ENCODE peak calls at places on chromosome 6, in four cellular contexts. C, G, P and H are unnamed samples.

GRCh38 chr6:126804255-126805064 is 314.0 kb upstream of the RSPO3 start:
- DNase-seq in G (peak; percentile 5), P (no peak), C (no peak), H (peak; percentile 4)

GRCh38 chr6:11710221-11710836 is 68.3 kb downstream of the ADTRP start:
- DNase-seq in C (no peak), G (no peak), P (no peak), H (no peak)

GRCh38 chr6:7991992-7992815 is 72.0 kb downstream of the BLOC1S5 start:
- DNase-seq in G (no peak), C (no peak), P (peak; percentile 22), H (peak; percentile 53)

GRCh38 chr6:11891547-11891946 is 112.9 kb upstream of the ADTRP start:
- DNase-seq in G (no peak), P (no peak), C (no peak), H (no peak)

GRCh38 chr6:157150076-157150475 is 173.2 kb downstream of the TMEM242 start:
- DNase-seq in G (no peak), P (no peak), C (no peak), H (no peak)

GRCh38 chr6:139545474-139546116 is 171.1 kb upstream of the CITED2 start:
- DNase-seq in G (no peak), C (no peak), P (no peak), H (no peak)

GRCh38 chr6:35725721-35726438 is 11.0 kb upstream of the ARMC12 start:
- DNase-seq in G (peak; percentile 78), P (peak; percentile 75), C (peak; percentile 69), H (no peak)

GRCh38 chr6:73878403-73878802 is 182.4 kb downstream of the CD109 start:
- DNase-seq in P (no peak), C (no peak), G (no peak), H (no peak)

GRCh38 chr6:16486661-16487060 is 248.3 kb downstream of the GMPR start:
- DNase-seq in C (no peak), G (no peak), P (no peak), H (no peak)

GRCh38 chr6:43277643-43278523 is 20.2 kb upstream of the SLC22A7 start:
- DNase-seq in P (no peak), C (peak; percentile 86), G (no peak), H (no peak)

GRCh38 chr6:39937686-39938333 is 3.5 kb upstream of the MOCS1 start:
- DNase-seq in P (no peak), G (no peak), C (no peak), H (no peak)

GRCh38 chr6:128655978-128656498 is 135.6 kb upstream of the PTPRK start:
- DNase-seq in G (no peak), C (no peak), P (no peak), H (no peak)

GRCh38 chr6:41367700-41368099 is 32.3 kb downstream of the NCR2 start:
- DNase-seq in P (peak; percentile 28), C (no peak), G (peak; percentile 34), H (no peak)

GRCh38 chr6:50850860-50851259 is 32.2 kb downstream of the TFAP2B start:
- DNase-seq in G (no peak), C (no peak), P (no peak), H (no peak)

GRCh38 chr6:122400467-122401089 is 1.1 kb downstream of the HSF2 start:
- DNase-seq in P (no peak), C (no peak), G (no peak), H (no peak)

GRCh38 chr6:3646616-3647362 is 104.7 kb downstream of the PXDC1 start:
- DNase-seq in C (no peak), G (no peak), P (no peak), H (no peak)

GRCh38 chr6:116352515-116353471 is 18.0 kb upstream of the DSE start:
- DNase-seq in C (no peak), G (no peak), P (no peak), H (no peak)

GRCh38 chr6:152273002-152273401 is 364.2 kb downstream of the SYNE1 start:
- DNase-seq in P (no peak), G (no peak), C (no peak), H (no peak)

GRCh38 chr6:121858310-121858709 is 422.9 kb downstream of the GJA1 start:
- DNase-seq in P (no peak), G (no peak), C (no peak), H (no peak)

GRCh38 chr6:11770546-11771466 is 7.8 kb downstream of the ADTRP start:
- DNase-seq in C (peak; percentile 73), G (peak; percentile 53), P (peak; percentile 89), H (no peak)

GRCh38 chr6:52566853-52567279 is 10.0 kb downstream of the TRAM2 start:
- DNase-seq in G (no peak), P (no peak), C (no peak), H (no peak)

GRCh38 chr6:63560806-63561672 is 11.2 kb upstream of the LOC128125822 start:
- DNase-seq in P (no peak), C (no peak), G (no peak), H (no peak)

GRCh38 chr6:34525431-34526175 is 30.5 kb downstream of the SPDEF start:
- DNase-seq in P (no peak), C (no peak), G (no peak), H (no peak)

GRCh38 chr6:166786704-166787293 is 159.7 kb upstream of the RPS6KA2 start:
- DNase-seq in G (peak; percentile 51), P (no peak), C (no peak), H (peak; percentile 40)

DNA sequence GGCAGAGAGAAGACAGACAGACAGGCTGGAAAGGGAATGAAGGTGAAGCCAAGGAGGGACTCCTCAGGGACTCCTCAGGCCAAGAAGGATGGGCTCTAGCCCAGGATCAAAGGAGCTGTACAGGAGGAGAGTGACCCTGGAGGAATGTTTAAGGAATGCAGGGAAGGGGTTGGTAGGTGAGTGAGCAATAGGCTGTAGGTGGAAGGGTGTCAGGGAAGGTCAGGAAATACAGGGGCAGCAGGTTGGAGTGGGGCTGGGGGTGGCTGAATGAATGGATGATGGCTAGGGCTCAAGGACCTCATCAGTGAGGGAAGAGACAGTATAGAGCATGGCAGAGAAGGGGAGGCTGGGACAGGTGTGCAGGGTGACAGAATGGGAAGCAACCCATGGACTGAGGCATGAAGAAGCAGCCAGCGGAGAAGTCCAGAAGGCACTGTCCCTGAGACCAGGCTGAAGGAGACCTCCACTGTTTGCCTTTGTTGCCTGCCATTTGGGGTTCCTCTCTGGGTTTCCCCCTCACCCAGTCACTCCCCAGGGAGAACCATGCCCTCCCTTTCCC is 13.2 kb downstream of the SYNGAP1 start:
- DNase-seq in G (no peak), C (no peak), P (no peak), H (no peak)
- H3K4me3 ChIP-seq in G (no peak overlapping the region), C (no peak overlapping the region), P (no peak overlapping the region), H (no peak overlapping the region)

GRCh38 chr6:134317471-134318131 is at the start of gene SGK1:
- DNase-seq in G (peak; percentile 9), P (no peak), C (no peak), H (no peak)
- TF ChIP-seq CTCF in G (no peak), P (peak; percentile 14), C (no peak), H (no peak)

GRCh38 chr6:55868910-55869479 is 6.4 kb downstream of the BMP5 start:
- DNase-seq in C (no peak), P (no peak), G (peak; percentile 15), H (peak; percentile 22)

GRCh38 chr6:55875420-55875819 is at the start of gene BMP5:
- DNase-seq in P (no peak), G (no peak), C (no peak), H (no peak)

GRCh38 chr6:55869731-55870130 is 5.7 kb downstream of the BMP5 start:
- DNase-seq in G (no peak), P (no peak), C (no peak), H (no peak)

GRCh38 chr6:55874309-55874708 is 1.1 kb downstream of the BMP5 start:
- DNase-seq in P (no peak), C (no peak), G (no peak), H (no peak)
- H3K4me3 ChIP-seq in P (peak overlapping the region; percentile 51), C (peak overlapping the region; percentile 6), G (peak overlapping the region; percentile 6), H (no peak overlapping the region)

GRCh38 chr6:68575765-68576439 is 59.2 kb upstream of the ADGRB3 start:
- DNase-seq in G (no peak), P (no peak), C (no peak), H (no peak)

GRCh38 chr6:68572975-68573374 is 62.1 kb upstream of the ADGRB3 start:
- DNase-seq in C (no peak), P (no peak), G (no peak), H (no peak)

DNA sequence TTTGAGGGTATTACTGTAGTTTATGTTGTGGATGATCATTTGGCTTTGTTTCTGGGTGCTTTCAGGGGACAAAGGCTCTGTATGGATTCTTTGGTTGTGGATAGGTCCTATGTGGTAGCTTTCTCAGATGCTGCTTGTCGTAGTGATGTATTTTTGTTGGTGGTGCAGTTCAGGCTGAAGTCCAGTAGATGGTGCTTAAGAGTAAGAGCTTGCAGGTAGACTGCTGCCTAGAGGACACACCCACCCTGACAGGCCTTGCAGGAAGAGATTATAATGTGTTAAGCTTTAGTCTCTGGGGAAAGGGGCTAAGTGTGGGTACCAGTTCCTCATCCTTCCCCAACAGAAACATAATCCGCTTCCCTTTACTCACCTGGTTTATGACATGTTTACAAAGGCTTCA is 62.6 kb upstream of the ADGRB3 start:
- DNase-seq in G (no peak), C (no peak), P (no peak), H (peak; percentile 35)
- TF ChIP-seq CTCF in G (no peak), C (peak; percentile 34), P (peak; percentile 9), H (peak; percentile 84)

DNA sequence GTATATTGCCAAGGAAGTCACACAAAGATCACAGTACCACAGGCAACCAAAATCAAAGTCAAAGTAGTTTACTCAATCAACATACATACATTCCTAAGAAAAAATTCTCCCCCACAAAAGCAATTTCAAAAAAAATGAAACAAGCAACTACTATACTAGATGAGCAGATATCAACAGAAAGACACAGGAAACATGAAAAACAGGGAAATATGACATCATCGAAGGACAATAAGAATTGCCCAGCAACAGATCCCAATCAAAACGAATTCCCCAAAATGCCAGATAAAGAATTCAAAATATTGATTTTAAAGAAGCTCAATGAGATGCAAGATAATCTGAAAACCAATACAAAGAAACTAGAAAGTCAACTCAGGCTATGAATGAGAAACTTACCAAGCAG is 219.7 kb upstream of the TAB2 start:
- DNase-seq in G (no peak), P (no peak), C (no peak), H (no peak)
- H3K4me3 ChIP-seq in G (no peak overlapping the region), P (no peak overlapping the region), C (no peak overlapping the region), H (no peak overlapping the region)

GRCh38 chr6:46903175-46903574 is 18.6 kb downstream of the ADGRF5 start:
- DNase-seq in C (no peak), P (peak; percentile 23), G (no peak), H (no peak)
- TF ChIP-seq CTCF in C (no peak), P (no peak), G (no peak), H (no peak)

GRCh38 chr6:138485586-138486248 is 13.6 kb downstream of the NHSL1 start:
- DNase-seq in C (no peak), G (no peak), P (no peak), H (no peak)
- H3K4me3 ChIP-seq in C (no peak overlapping the region), G (no peak overlapping the region), P (no peak overlapping the region), H (no peak overlapping the region)

DNA sequence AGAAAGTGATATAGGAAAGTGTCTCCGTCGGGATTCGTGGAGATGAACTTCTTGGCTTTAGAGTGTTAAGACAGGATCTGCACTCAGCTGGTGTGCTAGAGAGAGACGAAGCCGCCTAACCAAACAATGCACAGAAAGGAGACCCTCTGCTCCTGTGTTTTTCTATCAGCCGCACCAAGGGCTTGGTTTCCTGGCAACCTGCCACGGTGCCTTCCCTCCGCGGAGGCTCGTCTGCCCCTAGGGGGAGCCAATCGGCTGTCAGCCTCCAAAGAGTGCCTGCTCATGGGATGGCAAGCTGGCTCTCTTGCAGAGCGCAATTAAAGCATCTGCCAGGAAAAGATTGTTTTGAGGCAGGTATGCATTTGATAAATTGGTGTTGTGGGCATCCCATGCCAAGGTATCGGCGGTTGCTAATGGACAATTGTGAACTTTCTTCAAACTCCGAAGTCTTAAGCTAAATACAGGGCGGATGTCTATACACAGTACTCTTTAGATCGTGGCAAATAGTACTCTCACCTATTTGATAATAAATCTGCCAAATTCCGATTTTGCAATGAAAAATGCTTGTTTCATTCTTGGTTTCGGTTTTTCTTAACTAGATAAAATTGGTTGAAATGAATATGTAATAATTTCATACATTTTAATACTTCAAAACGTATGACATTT is 603.3 kb downstream of the RNF144B start:
- DNase-seq in C (peak; percentile 84), G (peak; percentile 54), P (peak; percentile 64), H (no peak)
- TF ChIP-seq CTCF in C (peak; percentile 74), G (no peak), P (peak; percentile 66), H (peak; percentile 78)